ENCODE peak calls at places on chromosomes 4 and X, in four cellular contexts. J, H, O and I are unnamed samples.

GRCh38 chrX:77003956-77004355 is 443.2 kb upstream of the FGF16 start:
- DNase-seq in J (peak; percentile 56), H (no peak), O (no peak), I (no peak)

GRCh38 chr4:185108669-185109068 is 34.4 kb upstream of the SLC25A4 start:
- DNase-seq in J (no peak), H (no peak), O (no peak), I (no peak)

GRCh38 chr4:156347412-156348075 is 393.9 kb upstream of the CTSO start:
- DNase-seq in J (peak; percentile 71), H (no peak), O (peak; percentile 6), I (peak; percentile 52)

GRCh38 chr4:37604464-37604863 is 81.7 kb downstream of the RELL1 start:
- DNase-seq in J (peak; percentile 25), H (no peak), O (no peak), I (no peak)

GRCh38 chrX:41137589-41137988 is 52.3 kb downstream of the USP9X start:
- DNase-seq in J (no peak), H (no peak), O (no peak), I (no peak)

GRCh38 chrX:46994096-46994495 is 81.9 kb downstream of the JADE3 start:
- DNase-seq in J (no peak), H (no peak), O (no peak), I (no peak)

GRCh38 chrX:153568612-153569011 is 30.3 kb downstream of the CCNQ start:
- DNase-seq in J (no peak), H (no peak), O (no peak), I (no peak)

GRCh38 chr4:184838249-184839074 is 12.7 kb upstream of the ACSL1 start:
- DNase-seq in J (no peak), H (no peak), O (no peak), I (no peak)

GRCh38 chr4:70925899-70926635 is 23.9 kb downstream of the MOB1B start:
- DNase-seq in J (no peak), H (no peak), O (no peak), I (no peak)

GRCh38 chrX:13937370-13938052 is 92.2 kb downstream of the GEMIN8 start:
- DNase-seq in J (peak; percentile 42), H (no peak), O (no peak), I (peak; percentile 58)

DNA sequence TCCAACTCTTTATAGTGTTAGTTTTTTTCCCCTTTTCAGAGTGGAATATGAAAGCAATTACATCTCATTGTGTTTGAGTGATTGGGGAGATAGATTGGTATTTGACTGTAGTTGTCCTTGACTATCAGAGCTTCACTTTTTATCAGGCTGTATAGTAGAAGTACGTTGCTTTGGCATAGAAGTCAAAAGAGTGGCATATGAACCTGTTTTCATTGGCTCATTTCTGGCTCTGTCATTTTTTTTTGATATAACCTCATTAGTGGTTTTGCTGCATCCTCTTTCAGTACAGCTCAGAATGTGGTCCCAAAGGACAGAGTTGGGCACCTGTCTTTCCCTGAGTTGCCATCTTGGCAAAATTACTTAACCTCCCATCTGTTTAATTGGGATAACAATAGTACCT is 1.4 kb downstream of the TMA16 start:
- DNase-seq in J (no peak), H (peak; percentile 31), O (no peak), I (no peak)
- H3K4me3 ChIP-seq in J (peak overlapping the region; percentile 98), H (peak overlapping the region; percentile 89), O (peak overlapping the region; percentile 65), I (peak overlapping the region; percentile 93)

GRCh38 chr4:1471443-1472147 is 65.4 kb upstream of the NKX1-1 start:
- DNase-seq in J (no peak), H (no peak), O (no peak), I (no peak)
- H3K4me3 ChIP-seq in J (no peak overlapping the region), H (no peak overlapping the region), O (no peak overlapping the region), I (no peak overlapping the region)

DNA sequence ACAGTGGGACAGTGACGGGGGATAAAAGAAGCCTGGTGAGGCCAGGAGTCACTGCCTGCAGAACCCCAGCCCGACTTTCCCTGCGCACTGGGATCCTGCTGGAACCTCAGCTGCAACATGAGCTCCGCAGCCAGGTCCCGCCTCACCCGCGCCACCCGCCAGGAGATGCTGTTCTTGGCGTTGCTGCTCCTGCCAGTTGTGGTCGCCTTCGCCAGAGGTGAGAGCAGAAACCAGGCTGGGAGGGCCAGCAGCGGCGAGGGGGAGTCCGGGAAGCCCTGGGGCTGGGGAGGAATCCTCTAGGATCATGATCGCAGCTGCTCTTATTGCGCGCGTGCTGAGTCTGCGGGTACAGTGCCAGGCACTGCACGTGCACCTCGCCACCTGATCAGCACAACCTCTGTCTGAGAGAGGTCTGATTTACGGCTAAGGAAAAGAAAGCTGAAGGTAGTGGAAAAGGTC is at the start of gene PF4V1:
- DNase-seq in J (peak; percentile 53), H (no peak), O (no peak), I (no peak)
- H3K4me3 ChIP-seq in J (no peak within 1 kb of the TSS), H (no peak within 1 kb of the TSS), O (peak within 1 kb of the TSS; percentile 9), I (peak within 1 kb of the TSS; percentile 33)

GRCh38 chrX:11426712-11427081 is 133.5 kb downstream of the AMELX start:
- DNase-seq in J (no peak), H (no peak), O (no peak), I (no peak)
- H3K4me3 ChIP-seq in J (no peak overlapping the region), H (no peak overlapping the region), O (peak overlapping the region; percentile 55), I (peak overlapping the region; percentile 63)

GRCh38 chr4:143381171-143382118 is 44.8 kb downstream of the GAB1 start:
- DNase-seq in J (peak; percentile 93), H (no peak), O (no peak), I (peak; percentile 94)

GRCh38 chr4:143375326-143376073 is 38.8 kb downstream of the GAB1 start:
- DNase-seq in J (no peak), H (no peak), O (no peak), I (peak; percentile 24)

GRCh38 chr4:143380651-143381050 is 44.0 kb downstream of the GAB1 start:
- DNase-seq in J (no peak), H (no peak), O (no peak), I (no peak)

GRCh38 chr4:143374771-143375170 is 38.1 kb downstream of the GAB1 start:
- DNase-seq in J (no peak), H (no peak), O (no peak), I (no peak)

GRCh38 chr4:143377635-143378099 is 41.0 kb downstream of the GAB1 start:
- DNase-seq in J (no peak), H (peak; percentile 64), O (no peak), I (no peak)
- H3K4me3 ChIP-seq in J (no peak overlapping the region), H (no peak overlapping the region), O (no peak overlapping the region), I (no peak overlapping the region)

DNA sequence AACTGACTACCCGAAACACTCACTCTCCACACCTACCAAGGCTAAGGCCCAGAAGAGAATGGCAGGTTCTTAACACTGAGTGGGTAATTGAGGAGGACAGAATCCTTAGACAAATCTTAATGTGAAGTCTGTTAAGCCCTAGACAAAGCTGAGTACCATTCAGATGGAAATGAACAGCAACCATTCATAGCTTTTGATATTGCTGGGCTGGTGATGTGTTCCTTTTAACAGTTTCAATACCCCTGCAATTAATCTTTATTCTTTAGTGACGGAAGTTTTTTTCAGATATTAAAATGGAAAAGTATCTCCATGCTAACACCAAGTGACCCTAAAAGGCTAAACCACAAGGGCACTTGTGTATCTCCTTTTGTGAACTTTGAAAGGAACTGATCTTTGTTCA is 334.9 kb downstream of the OPHN1 start:
- DNase-seq in J (no peak), H (no peak), O (no peak), I (no peak)
- H3K4me3 ChIP-seq in J (no peak overlapping the region), H (no peak overlapping the region), O (no peak overlapping the region), I (no peak overlapping the region)

DNA sequence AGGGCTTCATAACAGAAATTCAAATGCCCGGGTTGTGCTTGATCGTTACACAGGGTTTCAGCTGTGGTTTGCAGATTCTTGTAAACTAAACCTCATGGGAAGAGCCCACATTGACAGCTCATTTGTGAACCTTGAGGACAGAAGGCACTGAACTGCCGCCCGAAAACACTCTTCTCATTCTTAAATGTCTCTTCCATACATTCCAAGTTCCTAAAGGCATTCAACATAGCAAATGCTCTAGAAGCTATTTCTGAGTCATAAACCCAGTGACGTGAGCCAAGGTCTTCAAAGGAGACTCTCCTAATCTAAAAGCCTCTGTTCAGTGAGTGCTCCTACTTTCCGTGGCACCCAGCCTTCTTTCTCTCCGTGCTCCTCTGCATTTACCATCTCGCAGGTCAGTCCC is 737.8 kb upstream of the FRG1 start:
- DNase-seq in J (peak; percentile 33), H (no peak), O (no peak), I (peak; percentile 73)
- H3K4me3 ChIP-seq in J (no peak overlapping the region), H (no peak overlapping the region), O (no peak overlapping the region), I (no peak overlapping the region)

GRCh38 chr4:7070729-7071511 is 3.1 kb upstream of the GRPEL1 start:
- DNase-seq in J (peak; percentile 64), H (peak; percentile 55), O (no peak), I (peak; percentile 52)
- H3K4me3 ChIP-seq in J (no peak overlapping the region), H (no peak overlapping the region), O (no peak overlapping the region), I (no peak overlapping the region)

DNA sequence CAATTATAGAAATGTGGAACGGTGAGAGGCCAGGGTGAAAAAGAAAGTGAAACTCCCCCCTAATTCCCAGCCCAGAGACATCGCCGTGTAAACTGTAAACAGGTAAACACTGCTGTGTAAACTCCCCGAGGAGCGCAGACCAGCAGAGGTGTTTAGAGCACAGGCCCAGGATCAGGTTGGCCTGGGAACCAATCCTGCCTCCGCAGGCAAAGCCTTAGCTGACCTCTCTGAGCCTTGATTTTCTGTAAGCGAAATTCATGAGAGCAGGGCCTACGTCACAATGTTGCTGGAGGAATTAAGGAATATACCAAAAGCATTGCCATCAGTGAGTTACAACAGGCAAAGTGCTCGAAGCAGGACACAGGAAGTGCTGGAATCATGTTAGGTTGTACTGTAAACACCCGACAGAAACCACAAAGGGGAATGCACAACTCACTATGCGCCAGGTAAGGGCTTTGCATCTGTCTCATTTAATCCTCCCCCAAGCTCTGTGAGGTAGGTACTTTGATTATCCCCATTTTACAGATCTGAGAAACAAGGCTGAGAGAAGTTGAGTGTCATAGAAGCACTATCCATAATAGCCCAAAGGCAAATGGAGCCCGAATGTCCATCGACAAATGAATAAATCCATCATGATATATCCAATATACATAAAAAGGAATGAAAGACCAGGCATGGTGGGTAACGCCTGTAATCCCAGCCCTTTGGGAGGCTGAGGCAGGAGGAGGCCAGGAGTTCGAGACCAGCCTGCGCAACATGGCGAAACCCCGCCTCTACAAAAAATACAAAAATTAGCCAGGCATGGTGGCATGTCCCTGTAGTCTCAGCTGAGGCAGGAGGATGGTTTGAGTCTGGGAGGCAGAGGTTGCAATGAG is 30.7 kb upstream of the KIAA0232 start:
- DNase-seq in J (no peak), H (no peak), O (no peak), I (no peak)
- H3K4me3 ChIP-seq in J (no peak overlapping the region), H (no peak overlapping the region), O (no peak overlapping the region), I (no peak overlapping the region)